ENCODE peak calls at places on chromosomes 5 and 9, in seven cellular contexts. O, W, A, Y, Z, P and S are unnamed samples.

GRCh38 chr5:153617190-153617589 is 126.7 kb downstream of the GRIA1 start:
- DNase-seq in P (peak), A (no peak), W (no peak), Y (no peak), Z (no peak), O (no peak), S (no peak)

GRCh38 chr5:2018390-2018724 is 135.6 kb upstream of the IRX4 start:
- DNase-seq in Y (no peak), P (no peak), O (no peak), W (no peak), Z (no peak), A (no peak), S (no peak)

GRCh38 chr9:34990908-34991832 is 1.6 kb downstream of the DNAJB5 start:
- DNase-seq in W (no peak), O (no peak), A (no peak), P (no peak), Z (peak), Y (no peak), S (no peak)

GRCh38 chr9:4315582-4316215 is 15.8 kb upstream of the GLIS3 start:
- DNase-seq in P (peak), Y (peak), Z (peak), W (peak), A (peak), O (peak), S (peak)

GRCh38 chr9:135010363-135010860 is 77.1 kb upstream of the OLFM1 start:
- DNase-seq in W (no peak), Y (no peak), A (no peak), P (no peak), O (no peak), Z (no peak), S (no peak)

GRCh38 chr5:56161927-56162326 is 71.2 kb downstream of the ANKRD55 start:
- DNase-seq in P (no peak), A (no peak), O (no peak), W (no peak), Y (no peak), Z (no peak), S (no peak)

GRCh38 chr5:12707560-12707959 is 803.3 kb upstream of the CTNND2 start:
- DNase-seq in Z (no peak), O (no peak), Y (no peak), P (no peak), A (no peak), W (no peak), S (no peak)

GRCh38 chr5:138160706-138161105 is 17.7 kb downstream of the BRD8 start:
- DNase-seq in P (no peak), A (no peak), W (no peak), Y (no peak), Z (no peak), O (no peak), S (no peak)

GRCh38 chr5:125180222-125180621 is 433.8 kb upstream of the ZNF608 start:
- DNase-seq in W (no peak), P (peak), Z (no peak), Y (no peak), O (no peak), A (no peak), S (no peak)

GRCh38 chr5:179261301-179262125 is 83.7 kb downstream of the ADAMTS2 start:
- DNase-seq in O (no peak), Z (peak), Y (peak), W (no peak), P (no peak), A (peak), S (no peak)

GRCh38 chr5:32777733-32778132 is 66.6 kb downstream of the NPR3 start:
- DNase-seq in A (no peak), O (no peak), P (no peak), Z (no peak), Y (no peak), W (no peak), S (no peak)

GRCh38 chr9:135492886-135493669 is 7.4 kb upstream of the MRPS2 start:
- DNase-seq in P (no peak), O (no peak), A (no peak), Y (no peak), W (no peak), Z (no peak), S (no peak)

GRCh38 chr9:134294228-134295071 is 31.8 kb upstream of the RXRA start:
- DNase-seq in Z (peak), A (no peak), O (no peak), Y (no peak), P (no peak), W (no peak), S (no peak)

GRCh38 chr9:116156621-116157314 is 3.2 kb downstream of the PAPPA start:
- DNase-seq in Y (no peak), O (no peak), A (no peak), P (peak), Z (peak), W (peak), S (no peak)

GRCh38 chr5:101678494-101679193 is 617.4 kb downstream of the SLCO4C1 start:
- DNase-seq in Y (peak), A (peak), W (peak), O (peak), Z (peak), P (peak), S (peak)

GRCh38 chr5:8685704-8686103 is 816.8 kb downstream of the MTRR start:
- DNase-seq in P (no peak), A (no peak), W (no peak), Y (no peak), O (no peak), Z (peak), S (no peak)

GRCh38 chr9:34169125-34169524 is 9.7 kb upstream of the UBAP1 start:
- DNase-seq in Y (no peak), O (no peak), P (no peak), Z (no peak), A (no peak), W (no peak), S (no peak)

GRCh38 chr5:172806897-172807672 is 27.0 kb upstream of the ERGIC1 start:
- DNase-seq in Z (peak), W (peak), O (peak), A (peak), P (peak), Y (peak), S (peak)

GRCh38 chr5:64606926-64607325 is 83.4 kb upstream of the SHISAL2B start:
- DNase-seq in Z (no peak), O (no peak), A (no peak), Y (no peak), P (no peak), W (no peak), S (no peak)

GRCh38 chr9:112331676-112331955 is 1.8 kb downstream of the PTBP3 start:
- DNase-seq in O (no peak), A (peak), Y (no peak), Z (no peak), P (peak), W (no peak), S (no peak)

GRCh38 chr5:73411927-73412596 is 36.5 kb downstream of the FOXD1 start:
- DNase-seq in Y (no peak), W (no peak), A (no peak), P (no peak), Z (peak), O (no peak), S (no peak)

GRCh38 chr9:19320495-19320894 is 59.5 kb downstream of the RPS6 start:
- DNase-seq in P (no peak), Z (no peak), O (no peak), W (no peak), A (no peak), Y (no peak), S (no peak)

GRCh38 chr9:6901179-6901578 is 143.4 kb downstream of the KDM4C start:
- DNase-seq in O (no peak), A (no peak), Y (no peak), W (no peak), P (no peak), Z (no peak), S (no peak)

GRCh38 chr9:87567566-87567965 is 69.9 kb downstream of the DAPK1 start:
- DNase-seq in Y (no peak), P (no peak), Z (peak), A (no peak), W (no peak), O (no peak), S (no peak)

GRCh38 chr9:100324594-100325200 is 28.0 kb downstream of the TEX10 start:
- DNase-seq in A (peak), W (peak), Y (no peak), O (no peak), Z (peak), P (peak), S (peak)

GRCh38 chr5:55604611-55605067 is 69.9 kb upstream of the PLPP1 start:
- DNase-seq in A (no peak), P (no peak), Y (no peak), W (no peak), O (no peak), Z (no peak), S (no peak)

GRCh38 chr9:133557581-133557980 is 23.1 kb downstream of the ADAMTSL2 start:
- DNase-seq in P (no peak), A (no peak), Z (no peak), Y (no peak), W (no peak), O (no peak), S (no peak)

GRCh38 chr5:115189866-115190265 is 20.2 kb upstream of the TRIM36 start:
- DNase-seq in Z (no peak), W (no peak), A (no peak), Y (no peak), O (no peak), P (no peak), S (no peak)

GRCh38 chr5:79284852-79285251 is 48.9 kb downstream of the JMY start:
- DNase-seq in Y (no peak), P (no peak), W (no peak), O (no peak), A (no peak), Z (no peak), S (peak)

GRCh38 chr5:60332244-60333018 is 367.5 kb downstream of the DEPDC1B start:
- DNase-seq in W (peak), Z (no peak), A (no peak), Y (no peak), O (no peak), P (no peak), S (no peak)

GRCh38 chr5:111337133-111337532 is 112.9 kb downstream of the CAMK4 start:
- DNase-seq in Y (no peak), Z (no peak), A (no peak), W (no peak), P (no peak), O (peak), S (no peak)

GRCh38 chr9:137427454-137428310 is 4.5 kb downstream of the NOXA1 start:
- DNase-seq in W (no peak), P (no peak), O (no peak), A (no peak), Y (no peak), Z (no peak), S (no peak)

GRCh38 chr5:148912714-148913398 is 86.4 kb downstream of the ADRB2 start:
- DNase-seq in W (peak), Y (peak), P (peak), O (no peak), A (no peak), Z (peak), S (no peak)

GRCh38 chr5:38541174-38541724 is 15.2 kb downstream of the LIFR start:
- DNase-seq in Y (no peak), O (no peak), P (no peak), A (no peak), Z (no peak), W (no peak), S (no peak)

GRCh38 chr9:137984005-137984404 is 106.4 kb downstream of the CACNA1B start:
- DNase-seq in W (no peak), Z (no peak), Y (no peak), O (no peak), A (no peak), P (no peak), S (no peak)

GRCh38 chr9:130997925-130998595 is 10.9 kb upstream of the LAMC3 start:
- DNase-seq in A (peak), Z (peak), W (peak), Y (peak), P (peak), O (no peak), S (peak)

GRCh38 chr9:113886933-113887332 is 10.8 kb downstream of the ZNF618 start:
- DNase-seq in A (no peak), Z (no peak), O (no peak), W (no peak), P (peak), Y (no peak), S (no peak)

GRCh38 chr5:150402901-150403342 is 9.8 kb downstream of the CD74 start:
- DNase-seq in P (no peak), A (no peak), Y (no peak), W (no peak), Z (no peak), O (no peak), S (no peak)

GRCh38 chr9:137227853-137228514 is 682 bp downstream of the RNF224 start:
- DNase-seq in W (no peak), O (no peak), Y (no peak), A (no peak), Z (no peak), P (no peak), S (no peak)

GRCh38 chr5:32522429-32523143 is 62.8 kb upstream of the SUB1 start:
- DNase-seq in O (no peak), Z (no peak), W (no peak), A (no peak), P (no peak), Y (no peak), S (no peak)

GRCh38 chr9:91258448-91258847 is 103.3 kb downstream of the AUH start:
- DNase-seq in Z (no peak), A (no peak), P (no peak), W (no peak), Y (no peak), O (no peak), S (no peak)

GRCh38 chr9:91253488-91253887 is 108.2 kb downstream of the AUH start:
- DNase-seq in P (no peak), Z (peak), O (no peak), A (peak), Y (no peak), W (peak), S (peak)

GRCh38 chr9:91259162-91259561 is 102.6 kb downstream of the AUH start:
- DNase-seq in Y (no peak), P (no peak), W (no peak), Z (no peak), O (no peak), A (no peak), S (no peak)

GRCh38 chr9:91255327-91255726 is 106.4 kb downstream of the AUH start:
- DNase-seq in Y (no peak), O (no peak), W (no peak), A (no peak), P (no peak), Z (no peak), S (no peak)

GRCh38 chr9:91256235-91256634 is 105.5 kb downstream of the AUH start:
- DNase-seq in Y (no peak), A (no peak), O (no peak), Z (no peak), P (no peak), W (no peak), S (peak)
- H3K4me2 ChIP-seq in Y (no peak), A (no peak), O (no peak), Z (no peak), P (no peak), W (no peak), S (peak)

GRCh38 chr5:139762624-139763170 is 32.9 kb upstream of the PSD2 start:
- DNase-seq in Z (no peak), W (no peak), Y (no peak), P (no peak), A (no peak), O (no peak), S (no peak)
- H3K4me2 ChIP-seq in Z (no peak), W (no peak), Y (no peak), P (no peak), A (no peak), O (no peak), S (no peak)

GRCh38 chr5:108857905-108858304 is 110.2 kb downstream of the FER start:
- DNase-seq in W (no peak), A (no peak), O (no peak), Z (no peak), P (no peak), Y (no peak), S (peak)

GRCh38 chr5:108858959-108859358 is 111.3 kb downstream of the FER start:
- DNase-seq in Z (no peak), A (peak), Y (no peak), P (peak), W (no peak), O (peak), S (peak)
- H3K4me2 ChIP-seq in Z (no peak), A (peak), Y (no peak), P (no peak), W (no peak), O (peak), S (peak)

GRCh38 chr5:133942589-133943474 is 25.6 kb downstream of the C5orf15 start:
- DNase-seq in Y (no peak), O (no peak), A (no peak), Z (no peak), W (no peak), P (no peak), S (no peak)

GRCh38 chr5:133945561-133945960 is 22.9 kb downstream of the C5orf15 start:
- DNase-seq in A (no peak), W (no peak), Y (no peak), O (no peak), Z (no peak), P (no peak), S (no peak)

GRCh38 chr5:133944263-133945230 is 23.9 kb downstream of the C5orf15 start:
- DNase-seq in A (peak), W (peak), Z (peak), O (no peak), P (peak), Y (no peak), S (peak)

GRCh38 chr5:133941456-133942196 is 26.8 kb downstream of the C5orf15 start:
- DNase-seq in P (no peak), Y (no peak), W (no peak), O (no peak), Z (no peak), A (peak), S (no peak)

DNA sequence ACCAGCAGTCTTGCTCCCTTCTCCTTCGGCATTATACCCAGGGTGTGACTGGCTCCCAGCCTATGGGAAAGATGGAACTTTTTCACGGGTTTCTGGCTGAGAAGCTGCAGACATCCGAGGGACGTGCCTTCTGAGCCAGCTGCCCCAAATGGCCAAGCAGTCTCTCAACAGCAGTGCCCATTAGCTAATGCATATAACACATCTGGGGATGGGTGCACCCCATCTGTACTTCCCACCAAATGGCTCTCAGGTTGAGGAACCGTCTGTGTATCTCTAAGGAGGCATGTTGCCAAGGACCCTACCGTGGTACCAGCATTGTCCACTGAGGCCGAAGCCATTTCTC is 25.0 kb downstream of the C5orf15 start:
- DNase-seq in P (no peak), Z (no peak), W (no peak), Y (no peak), A (no peak), O (no peak), S (no peak)
- H3K4me2 ChIP-seq in P (no peak), Z (no peak), W (no peak), Y (no peak), A (no peak), O (no peak), S (no peak)

GRCh38 chr5:94153736-94154450 is 412.5 kb upstream of the POU5F2 start:
- DNase-seq in O (no peak), Y (no peak), A (no peak), W (no peak), P (no peak), Z (no peak), S (no peak)
- H3K4me2 ChIP-seq in O (no peak), Y (no peak), A (no peak), W (peak), P (no peak), Z (no peak), S (no peak)